ENCODE peak calls at places on chromosomes 2 and 18, in nine cellular contexts. U is smooth muscle cell of the brain vasculature, N is tibial artery, R is progenitor cell of endocrine pancreas, B is fibroblast of lung, Y is Right ventricle myocardium inferior, Z is activated T-helper 1 cell treated with Interleukin-2 at 50 U/mL for 16 hours, I is MCF 10A, E is HT-29. G is an unnamed sample.

GRCh38 chr2:220103596-220103995 is 476.2 kb downstream of the SLC4A3 start:
- DNase-seq in Z (no peak), N (no peak), Y (no peak), B (no peak), R (no peak), U (no peak), I (no peak), E (no peak), G (no peak)

GRCh38 chr2:174331731-174332606 is 2.8 kb upstream of the SP9 start:
- DNase-seq in Y (no peak), R (no peak), I (no peak), N (no peak), B (no peak), E (no peak), Z (no peak), U (no peak), G (no peak)

GRCh38 chr2:240433973-240434727 is 1.3 kb upstream of the GPC1 start:
- DNase-seq in Z (no peak), I (peak), R (no peak), E (peak), B (peak), Y (peak), N (no peak), U (no peak), G (peak)

GRCh38 chr2:128069769-128070168 is 21.2 kb upstream of the UGGT1 start:
- DNase-seq in B (peak), Y (no peak), I (peak), U (no peak), E (peak), Z (no peak), N (no peak), R (no peak), G (peak)

GRCh38 chr2:60453301-60453700 is 100.2 kb downstream of the BCL11A start:
- DNase-seq in Z (no peak), Y (no peak), I (no peak), B (no peak), R (no peak), E (no peak), U (no peak), N (no peak), G (no peak)

GRCh38 chr2:95007822-95008221 is 17.7 kb upstream of the MAL start:
- DNase-seq in Y (no peak), E (no peak), R (no peak), N (no peak), I (no peak), B (no peak), U (no peak), Z (no peak), G (no peak)

GRCh38 chr2:67974564-67975430 is 88.0 kb downstream of the C1D start:
- DNase-seq in Y (no peak), Z (no peak), U (no peak), I (no peak), E (peak), N (peak), B (peak), R (no peak), G (no peak)

GRCh38 chr18:63297678-63298392 is 21.7 kb downstream of the BCL2 start:
- DNase-seq in U (no peak), Y (no peak), E (no peak), R (no peak), I (no peak), N (no peak), Z (no peak), B (no peak), G (no peak)

GRCh38 chr2:139055165-139055564 is 275.0 kb upstream of the NXPH2 start:
- DNase-seq in U (no peak), E (no peak), N (no peak), R (no peak), Z (no peak), I (no peak), B (no peak), Y (no peak), G (no peak)

GRCh38 chr2:219081701-219082331 is 21.1 kb upstream of the IHH start:
- DNase-seq in R (no peak), Z (no peak), E (peak), B (no peak), U (no peak), Y (no peak), N (no peak), I (no peak), G (no peak)

GRCh38 chr2:197668296-197668695 is 7.1 kb downstream of the RFTN2 start:
- DNase-seq in I (no peak), E (no peak), N (no peak), B (no peak), R (no peak), U (no peak), Z (no peak), Y (peak), G (no peak)

GRCh38 chr18:58005036-58005435 is 39.0 kb upstream of the NEDD4L start:
- DNase-seq in Z (no peak), B (peak), U (no peak), N (no peak), I (peak), E (no peak), R (no peak), Y (no peak), G (peak)

GRCh38 chr2:65639156-65639876 is 206.9 kb upstream of the SPRED2 start:
- DNase-seq in Y (no peak), I (peak), N (no peak), B (no peak), U (no peak), Z (no peak), R (no peak), E (no peak), G (peak)

GRCh38 chr2:210169871-210170441 is 1.3 kb downstream of the KANSL1L start:
- DNase-seq in Y (no peak), E (peak), U (peak), I (peak), Z (no peak), N (no peak), B (peak), R (no peak), G (peak)

GRCh38 chr2:6074303-6074702 is 382.1 kb downstream of the SOX11 start:
- DNase-seq in Y (no peak), Z (no peak), U (no peak), B (no peak), I (no peak), R (no peak), E (no peak), N (no peak), G (peak)

GRCh38 chr2:44770221-44771187 is 171.0 kb upstream of the SIX3 start:
- DNase-seq in I (no peak), Z (no peak), E (no peak), R (no peak), B (no peak), N (no peak), U (no peak), Y (no peak), G (no peak)

GRCh38 chr2:64277101-64277849 is 133.1 kb upstream of the PELI1 start:
- DNase-seq in N (no peak), U (no peak), Z (no peak), B (no peak), I (no peak), E (peak), R (no peak), Y (no peak), G (no peak)

GRCh38 chr2:21256006-21256405 is 132.2 kb downstream of the TDRD15 start:
- DNase-seq in Z (no peak), Y (no peak), E (peak), R (no peak), U (peak), N (peak), B (no peak), I (peak), G (no peak)

GRCh38 chr2:193276988-193277387 is 1082.3 kb upstream of the TMEFF2 start:
- DNase-seq in N (no peak), U (no peak), E (no peak), Z (no peak), B (no peak), I (no peak), R (no peak), Y (no peak), G (no peak)

GRCh38 chr2:239639366-239640185 is 238.8 kb upstream of the HDAC4 start:
- DNase-seq in E (no peak), R (no peak), Z (no peak), I (no peak), Y (no peak), B (no peak), U (no peak), N (no peak), G (no peak)

GRCh38 chr2:11678306-11678960 is 8.4 kb upstream of the NTSR2 start:
- DNase-seq in U (no peak), N (no peak), I (no peak), R (no peak), B (no peak), Y (no peak), E (no peak), Z (no peak), G (no peak)

GRCh38 chr2:127022817-127023216 is 84.1 kb downstream of the BIN1 start:
- DNase-seq in N (no peak), Y (no peak), R (no peak), E (no peak), I (no peak), B (no peak), Z (no peak), U (no peak), G (no peak)

GRCh38 chr2:15721411-15722094 is 129.9 kb downstream of the DDX1 start:
- DNase-seq in I (no peak), E (no peak), N (no peak), Y (no peak), B (no peak), Z (no peak), U (no peak), R (no peak), G (no peak)

GRCh38 chr2:75047189-75047812 is 88.9 kb downstream of the POLE4 start:
- DNase-seq in I (peak), B (no peak), N (no peak), U (no peak), Z (no peak), E (no peak), R (no peak), Y (no peak), G (peak)

GRCh38 chr18:10123006-10123950 is 209.5 kb downstream of the VAPA start:
- DNase-seq in I (no peak), E (no peak), U (no peak), N (no peak), B (no peak), R (no peak), Y (no peak), Z (no peak), G (no peak)

GRCh38 chr2:235833971-235834620 is 334.1 kb downstream of the GBX2 start:
- DNase-seq in Y (no peak), Z (no peak), B (no peak), I (no peak), N (no peak), R (no peak), E (peak), U (no peak), G (no peak)

GRCh38 chr2:230913812-230914211 is 11.2 kb downstream of the GPR55 start:
- DNase-seq in R (no peak), B (no peak), N (no peak), I (no peak), U (no peak), Y (no peak), E (no peak), Z (no peak), G (no peak)

GRCh38 chr2:173149491-173149890 is 73.8 kb downstream of the MAP3K20 start:
- DNase-seq in E (no peak), N (no peak), R (no peak), I (peak), U (no peak), Z (peak), Y (no peak), B (no peak), G (no peak)

GRCh38 chr2:191560594-191560993 is 117.3 kb upstream of the NABP1 start:
- DNase-seq in E (no peak), Y (no peak), Z (no peak), U (no peak), I (no peak), B (no peak), N (no peak), R (no peak), G (no peak)

GRCh38 chr2:98467652-98468051 is 23.0 kb downstream of the INPP4A start:
- DNase-seq in B (no peak), Y (no peak), I (no peak), R (no peak), E (no peak), Z (no peak), N (no peak), U (no peak), G (no peak)

GRCh38 chr2:44392338-44392943 is 30.7 kb downstream of the CAMKMT start:
- DNase-seq in U (peak), I (peak), Z (no peak), E (peak), Y (no peak), B (peak), R (peak), N (peak), G (peak)

GRCh38 chr18:31603335-31603734 is 11.7 kb downstream of the TTR start:
- DNase-seq in N (no peak), Z (no peak), R (no peak), U (no peak), E (no peak), I (peak), Y (no peak), B (no peak), G (no peak)

GRCh38 chr2:2542966-2543555 is 212.0 kb upstream of the MYT1L start:
- DNase-seq in Z (no peak), E (no peak), R (no peak), B (no peak), Y (no peak), I (no peak), N (no peak), U (no peak), G (no peak)

GRCh38 chr2:64594563-64594989 is 59.1 kb downstream of the SERTAD2 start:
- DNase-seq in Z (no peak), R (no peak), E (no peak), U (no peak), B (no peak), I (no peak), N (no peak), Y (no peak), G (peak)

GRCh38 chr2:142596334-142597088 is 281.0 kb upstream of the KYNU start:
- DNase-seq in U (peak), Y (no peak), B (peak), R (no peak), E (no peak), I (peak), Z (no peak), N (no peak), G (peak)

GRCh38 chr2:155223781-155224406 is 525.4 kb downstream of the KCNJ3 start:
- DNase-seq in Z (no peak), U (no peak), N (no peak), Y (no peak), R (no peak), I (peak), B (peak), E (peak), G (no peak)

GRCh38 chr18:7038330-7038846 is 79.2 kb downstream of the LAMA1 start:
- DNase-seq in I (peak), R (peak), E (peak), B (peak), Y (peak), N (peak), Z (no peak), U (peak), G (peak)

GRCh38 chr2:208373460-208374089 is 33.0 kb upstream of the PTH2R start:
- DNase-seq in E (peak), U (peak), Y (no peak), I (peak), B (peak), Z (no peak), N (peak), R (no peak), G (peak)

G was measured in IMR-90.